ENCODE peak calls at places on chromosomes 6 and 20, in nine cellular contexts. O is lower leg skin, T is Peyer's patch, Q is adrenal gland, M is right lobe of liver, J is upper lobe of left lung, N is transverse colon, L is A549, G is spleen. I is an unnamed sample.

GRCh38 chr6:159842035-159842434 is 42.0 kb downstream of the PNLDC1 start:
- DNase-seq in N (no peak), G (no peak), L (peak), M (no peak), O (no peak), J (no peak), T (no peak), Q (no peak), I (no peak)

GRCh38 chr6:166112580-166112979 is 55.1 kb downstream of the TBXT start:
- DNase-seq in L (peak), O (no peak), M (no peak), T (no peak), J (no peak), Q (no peak), N (no peak), G (no peak), I (no peak)

GRCh38 chr6:72757048-72757447 is 135.2 kb downstream of the KCNQ5 start:
- DNase-seq in M (no peak), N (no peak), Q (no peak), T (no peak), G (no peak), O (no peak), J (no peak), L (no peak), I (no peak)

GRCh38 chr6:63598001-63598250 is 25.6 kb downstream of the LOC128125822 start:
- DNase-seq in T (no peak), G (no peak), M (no peak), J (no peak), Q (no peak), N (peak), L (peak), O (no peak), I (no peak)

GRCh38 chr6:94071835-94072234 is 652.5 kb upstream of the EPHA7 start:
- DNase-seq in M (no peak), O (no peak), T (no peak), L (no peak), J (no peak), N (no peak), G (no peak), Q (no peak), I (no peak)

GRCh38 chr20:20513720-20514119 is 145.8 kb downstream of the INSM1 start:
- DNase-seq in O (no peak), Q (no peak), L (no peak), M (no peak), N (no peak), T (no peak), J (no peak), G (peak), I (no peak)

GRCh38 chr6:47545223-47545622 is 67.6 kb downstream of the CD2AP start:
- DNase-seq in T (no peak), Q (no peak), L (no peak), O (no peak), M (no peak), G (peak), N (peak), J (no peak), I (no peak)

GRCh38 chr6:68757821-68758220 is 122.7 kb downstream of the ADGRB3 start:
- DNase-seq in G (no peak), J (no peak), Q (no peak), M (no peak), N (no peak), L (no peak), O (no peak), T (no peak), I (no peak)

GRCh38 chr6:136012198-136012884 is 160.8 kb downstream of the PDE7B start:
- DNase-seq in L (no peak), T (no peak), J (no peak), O (no peak), N (no peak), G (no peak), Q (no peak), M (no peak), I (no peak)

GRCh38 chr6:100464910-100465700 is at the start of gene SIM1:
- DNase-seq in T (peak), N (peak), G (no peak), O (peak), Q (peak), M (no peak), J (no peak), L (no peak), I (no peak)

GRCh38 chr20:18024606-18025127 is 33.0 kb downstream of the OVOL2 start:
- DNase-seq in G (peak), J (no peak), L (no peak), T (no peak), M (peak), Q (no peak), O (no peak), N (no peak), I (no peak)

GRCh38 chr20:38806855-38807655 is 1.6 kb downstream of the PPP1R16B start:
- DNase-seq in Q (no peak), N (peak), T (peak), L (no peak), M (no peak), G (peak), J (no peak), O (peak), I (no peak)

GRCh38 chr6:16238057-16238657 is at the start of gene GMPR:
- DNase-seq in T (peak), L (no peak), M (peak), O (peak), Q (peak), G (peak), N (peak), J (peak), I (no peak)

GRCh38 chr6:16238658-16239089 is 287 bp downstream of the GMPR start:
- DNase-seq in J (peak), M (no peak), L (no peak), T (no peak), N (no peak), O (peak), G (no peak), Q (no peak), I (no peak)

GRCh38 chr6:16237242-16237641 is 1.1 kb upstream of the GMPR start:
- DNase-seq in Q (no peak), T (no peak), J (no peak), M (no peak), L (no peak), O (no peak), G (peak), N (no peak), I (no peak)

GRCh38 chr6:16236009-16236501 is 2.3 kb upstream of the GMPR start:
- DNase-seq in N (no peak), J (no peak), O (no peak), Q (no peak), L (no peak), G (no peak), T (no peak), M (no peak), I (no peak)

GRCh38 chr6:16236648-16237199 is 1.7 kb upstream of the GMPR start:
- DNase-seq in N (peak), Q (peak), T (peak), J (peak), O (no peak), L (no peak), M (no peak), G (peak), I (no peak)
- TF ChIP-seq POLR2A in N (no peak), Q (no peak), T (no peak), J (no peak), O (no peak), L (no peak), M (no peak), G (no peak), I (no peak)

GRCh38 chr6:125153541-125154183 is at the start of gene TPD52L1:
- DNase-seq in T (peak), J (peak), M (peak), G (peak), Q (peak), L (peak), N (peak), O (peak), I (no peak)
- TF ChIP-seq POLR2A in T (no peak), J (no peak), M (peak), G (no peak), Q (peak), L (peak), N (no peak), O (no peak), I (peak)

GRCh38 chr20:34495928-34496327 is 20.3 kb upstream of the DYNLRB1 start:
- DNase-seq in T (no peak), O (no peak), J (no peak), Q (no peak), M (no peak), G (no peak), L (no peak), N (no peak), I (no peak)

GRCh38 chr20:34495307-34495706 is 20.9 kb upstream of the DYNLRB1 start:
- DNase-seq in T (no peak), N (no peak), M (no peak), O (no peak), G (no peak), L (no peak), J (no peak), Q (no peak), I (no peak)

GRCh38 chr20:34506480-34506879 is 9.7 kb upstream of the DYNLRB1 start:
- DNase-seq in J (no peak), G (no peak), L (no peak), Q (no peak), N (no peak), T (no peak), M (no peak), O (no peak), I (no peak)

DNA sequence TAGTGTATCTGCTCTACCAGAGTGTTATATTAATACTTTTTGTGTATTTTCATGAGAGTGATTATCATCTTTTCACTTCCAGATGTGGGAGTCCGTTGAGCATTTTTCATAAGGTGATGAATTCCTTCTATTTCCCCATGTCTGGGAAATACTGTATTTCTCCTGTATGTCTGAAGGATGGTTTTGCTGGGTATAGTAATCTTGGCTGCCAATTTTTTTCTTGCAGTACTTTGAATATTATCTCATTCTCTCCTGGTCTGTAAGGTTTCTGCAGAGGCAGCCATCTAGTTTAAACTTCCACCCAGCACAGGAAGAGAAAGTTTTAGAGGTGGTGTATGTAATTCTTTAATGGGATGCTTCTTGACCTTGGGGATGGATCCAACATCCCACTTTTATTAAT is 15.4 kb upstream of the DYNLRB1 start:
- DNase-seq in J (no peak), Q (no peak), O (no peak), L (no peak), M (no peak), G (no peak), N (no peak), T (no peak), I (no peak)
- TF ChIP-seq POLR2A in J (no peak), Q (no peak), O (no peak), L (no peak), M (no peak), G (no peak), N (no peak), T (no peak), I (no peak)

GRCh38 chr6:119481098-119481497 is 131.5 kb upstream of the MAN1A1 start:
- DNase-seq in N (no peak), L (no peak), Q (no peak), O (no peak), T (no peak), G (no peak), J (no peak), M (no peak), I (no peak)

GRCh38 chr6:119482850-119483285 is 133.3 kb upstream of the MAN1A1 start:
- DNase-seq in O (no peak), N (no peak), Q (no peak), G (no peak), T (no peak), M (no peak), L (no peak), J (no peak), I (no peak)

GRCh38 chr6:119476554-119476953 is 127.0 kb upstream of the MAN1A1 start:
- DNase-seq in J (no peak), L (no peak), Q (no peak), O (no peak), N (no peak), M (no peak), T (no peak), G (no peak), I (no peak)

GRCh38 chr6:119481981-119482380 is 132.4 kb upstream of the MAN1A1 start:
- DNase-seq in Q (no peak), M (no peak), N (no peak), L (no peak), J (no peak), G (no peak), O (no peak), T (no peak), I (no peak)

GRCh38 chr6:119479860-119480655 is 130.5 kb upstream of the MAN1A1 start:
- DNase-seq in N (no peak), J (no peak), M (no peak), G (no peak), O (no peak), L (no peak), T (no peak), Q (no peak), I (no peak)
- TF ChIP-seq POLR2A in N (no peak), J (no peak), M (no peak), G (no peak), O (no peak), L (no peak), T (no peak), Q (no peak), I (no peak)

DNA sequence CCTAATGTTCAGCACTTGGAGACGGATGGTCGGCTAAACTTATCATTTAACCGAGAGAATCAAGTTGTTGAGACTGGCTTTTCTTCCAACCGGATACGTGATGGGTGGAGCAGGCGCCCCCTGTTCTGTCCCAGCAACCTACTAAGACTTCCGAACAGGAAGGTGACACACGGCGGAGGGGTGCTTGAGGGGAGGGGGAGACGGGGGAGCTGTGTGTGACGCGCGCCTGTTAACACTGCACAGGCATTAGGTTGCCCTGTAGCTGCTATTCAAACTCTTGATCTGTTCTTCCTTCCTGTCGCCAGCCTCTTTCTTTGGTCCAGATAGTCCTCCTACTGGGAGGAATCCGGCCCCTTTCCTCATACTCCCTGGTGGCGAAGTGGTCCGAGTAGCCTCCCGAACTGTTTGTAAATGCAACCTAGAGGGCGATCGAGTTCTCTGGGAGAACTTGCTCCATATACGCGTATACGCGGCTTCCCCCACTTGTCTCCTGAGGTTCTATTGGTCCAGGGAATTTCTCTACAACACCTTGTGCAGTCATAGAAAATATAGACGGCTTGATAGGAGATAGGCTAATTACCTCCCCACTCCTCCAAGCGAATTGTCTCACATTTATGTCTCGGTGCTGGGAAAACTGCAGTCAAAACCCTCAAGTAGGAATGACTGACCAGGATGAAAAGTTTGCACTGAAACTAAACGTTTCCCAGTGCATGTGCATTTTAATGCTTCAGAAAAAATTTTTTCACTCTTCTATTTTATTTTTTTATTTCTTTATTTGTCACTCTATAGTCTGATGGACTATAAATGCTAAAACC is 126.0 kb upstream of the SLC2A12 start:
- DNase-seq in Q (peak), O (peak), T (peak), L (peak), J (peak), M (peak), N (peak), G (peak), I (peak)
- TF ChIP-seq POLR2A in Q (peak), O (no peak), T (peak), L (no peak), J (no peak), M (peak), N (peak), G (no peak), I (peak)

GRCh38 chr20:49100934-49101333 is 54.8 kb downstream of the CSE1L start:
- DNase-seq in M (no peak), Q (no peak), G (no peak), J (no peak), N (no peak), L (no peak), T (no peak), O (no peak), I (no peak)

GRCh38 chr20:49103647-49104364 is 57.7 kb downstream of the CSE1L start:
- DNase-seq in L (no peak), T (no peak), Q (no peak), G (no peak), J (no peak), M (no peak), N (no peak), O (no peak), I (no peak)

GRCh38 chr20:49103019-49103418 is 56.9 kb downstream of the CSE1L start:
- DNase-seq in O (no peak), M (no peak), T (no peak), L (no peak), Q (no peak), N (no peak), G (no peak), J (no peak), I (no peak)

GRCh38 chr20:49106332-49106731 is 60.2 kb downstream of the CSE1L start:
- DNase-seq in G (no peak), O (no peak), M (no peak), Q (no peak), J (no peak), T (no peak), N (no peak), L (no peak), I (no peak)

GRCh38 chr20:49104365-49104648 is 58.2 kb downstream of the CSE1L start:
- DNase-seq in G (no peak), Q (no peak), O (no peak), N (no peak), M (no peak), J (no peak), L (no peak), T (no peak), I (no peak)
- TF ChIP-seq POLR2A in G (no peak), Q (no peak), O (no peak), N (no peak), M (no peak), J (no peak), L (no peak), T (no peak), I (no peak)

GRCh38 chr20:46359233-46359751 is 47.1 kb downstream of the ELMO2 start:
- DNase-seq in N (no peak), L (no peak), O (peak), J (no peak), T (no peak), Q (no peak), G (no peak), M (no peak), I (no peak)
- TF ChIP-seq POLR2A in N (no peak), L (no peak), O (no peak), J (no peak), T (no peak), Q (no peak), G (no peak), M (no peak), I (no peak)

DNA sequence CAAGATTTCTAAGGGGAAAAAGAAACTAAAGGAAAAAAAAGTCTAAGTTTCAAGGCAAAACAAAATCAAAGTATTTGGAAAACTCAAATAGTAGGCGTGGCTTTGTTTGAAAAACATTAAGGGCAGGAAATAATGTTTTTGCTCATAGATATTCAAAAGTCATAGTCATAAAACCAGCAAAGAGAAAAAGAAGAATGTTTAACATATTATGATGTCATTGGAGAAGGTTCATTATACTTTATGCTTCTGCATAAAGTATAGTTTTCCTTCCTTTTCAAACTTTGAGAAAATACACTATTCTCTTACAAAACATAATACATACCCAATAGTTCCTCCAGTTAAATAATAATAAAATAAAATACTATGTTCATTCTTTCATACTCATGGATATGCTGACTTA is 13.7 kb downstream of the USP49 start:
- DNase-seq in J (no peak), N (no peak), T (no peak), L (no peak), Q (no peak), M (no peak), G (no peak), O (no peak), I (no peak)
- TF ChIP-seq POLR2A in J (no peak), N (no peak), T (no peak), L (no peak), Q (no peak), M (no peak), G (no peak), O (no peak), I (no peak)